ENCODE peak calls at places on chromosomes 16 and 17, in four cellular contexts. M is esophagus muscularis mucosa, J is BJ, X is cardiac fibroblast. S is an unnamed sample.

GRCh38 chr17:1087381-1088241 is 90.7 kb downstream of the TIMM22 start:
- DNase-seq in J (no peak), M (no peak), X (no peak), S (peak)

GRCh38 chr17:1323336-1323735 is 43.9 kb downstream of the TRARG1 start:
- DNase-seq in M (no peak), X (peak), J (no peak), S (peak)

GRCh38 chr17:64083571-64084085 is 46.3 kb downstream of the ERN1 start:
- DNase-seq in X (no peak), M (no peak), J (no peak), S (no peak)

GRCh38 chr16:67287960-67288359 is 8.6 kb downstream of the PLEKHG4 start:
- DNase-seq in M (no peak), J (no peak), X (no peak), S (no peak)

GRCh38 chr16:2429771-2430663 is 770 bp downstream of the CCNF start:
- DNase-seq in J (no peak), M (no peak), X (peak), S (peak)

GRCh38 chr17:66432996-66433556 is 130.7 kb downstream of the PRKCA start:
- DNase-seq in J (no peak), X (peak), M (no peak), S (no peak)

GRCh38 chr16:21172650-21173049 is 14.2 kb downstream of the LDAF1 start:
- DNase-seq in X (no peak), M (no peak), J (no peak), S (no peak)

GRCh38 chr16:27444015-27444414 is 42.0 kb downstream of the IL21R start:
- DNase-seq in J (no peak), X (peak), M (no peak), S (peak)

GRCh38 chr17:30068465-30068864 is 48.2 kb upstream of the NSRP1 start:
- DNase-seq in X (no peak), J (no peak), M (no peak), S (no peak)

DNA sequence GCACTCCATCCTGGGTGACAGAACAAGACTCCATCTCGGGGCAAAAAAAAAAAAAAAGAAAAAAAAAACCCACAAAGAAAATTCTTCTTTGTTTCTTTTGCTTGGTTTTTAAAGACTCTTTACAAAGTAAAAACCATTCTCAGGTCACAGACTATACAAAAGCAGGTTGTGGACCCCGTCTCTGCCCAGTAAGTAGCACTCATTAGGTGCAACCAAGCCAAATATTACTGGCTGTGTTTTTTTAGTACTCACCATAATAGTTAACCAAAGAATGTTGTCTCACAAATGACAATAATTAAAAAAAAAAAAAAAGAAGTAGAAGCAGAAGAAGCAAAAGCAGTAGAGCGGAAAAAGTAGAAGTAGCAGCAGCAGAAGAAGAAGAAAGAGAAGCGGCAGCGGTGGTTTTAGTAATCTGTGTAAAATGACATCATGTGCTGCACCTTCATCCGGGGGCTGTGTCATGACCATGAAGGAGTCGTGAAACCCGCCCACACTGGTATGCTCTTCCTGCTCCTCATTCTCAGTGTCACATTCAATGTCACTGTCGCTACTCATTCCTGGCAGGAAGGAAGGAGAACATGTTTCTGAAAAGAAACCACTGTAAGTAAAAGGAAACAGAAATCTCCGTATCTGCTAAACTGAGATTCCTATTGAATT is 105.4 kb downstream of the TRIM37 start:
- DNase-seq in J (peak), X (peak), M (no peak), S (peak)
- H3K4me3 ChIP-seq in J (no peak), X (peak), M (no peak), S (no peak)

DNA sequence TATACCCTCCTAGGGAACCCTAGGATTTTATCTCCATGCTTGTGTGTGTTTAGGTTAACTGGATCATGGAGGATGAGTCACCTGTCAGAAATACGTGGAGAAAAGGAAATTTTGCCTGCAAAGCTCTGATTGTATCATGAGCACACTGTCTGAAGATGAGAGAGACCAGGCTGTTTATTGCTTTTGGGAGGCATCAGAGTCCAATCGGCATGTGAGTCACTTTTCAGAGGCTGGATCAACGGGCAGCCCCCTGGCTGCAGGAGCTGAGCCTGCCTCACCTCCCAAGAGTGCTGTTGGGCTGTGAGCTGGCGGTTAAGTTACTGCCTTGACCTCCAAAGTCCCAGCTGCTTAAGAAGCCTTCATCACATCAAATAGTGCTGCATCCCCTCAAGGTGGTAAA is 41.5 kb upstream of the MED9 start:
- DNase-seq in J (peak), M (no peak), X (peak), S (peak)
- TF ChIP-seq CTCF in J (peak), M (no peak), X (peak), S (no peak)

GRCh38 chr17:50103252-50103651 is 8.1 kb downstream of the PDK2 start:
- DNase-seq in J (no peak), X (no peak), M (no peak), S (no peak)
- H3K4me3 ChIP-seq in J (no peak), X (no peak), M (no peak), S (no peak)

GRCh38 chr16:56311208-56312027 is 113.9 kb downstream of the AMFR start:
- DNase-seq in J (no peak), X (no peak), M (no peak), S (no peak)
- TF ChIP-seq CTCF in J (no peak), X (no peak), M (no peak), S (no peak)

GRCh38 chr17:50347894-50348291 is 2.0 kb downstream of the XYLT2 start:
- DNase-seq in J (no peak), X (no peak), M (no peak), S (no peak)
- H3K4me3 ChIP-seq in J (no peak), X (peak), M (no peak), S (no peak)

DNA sequence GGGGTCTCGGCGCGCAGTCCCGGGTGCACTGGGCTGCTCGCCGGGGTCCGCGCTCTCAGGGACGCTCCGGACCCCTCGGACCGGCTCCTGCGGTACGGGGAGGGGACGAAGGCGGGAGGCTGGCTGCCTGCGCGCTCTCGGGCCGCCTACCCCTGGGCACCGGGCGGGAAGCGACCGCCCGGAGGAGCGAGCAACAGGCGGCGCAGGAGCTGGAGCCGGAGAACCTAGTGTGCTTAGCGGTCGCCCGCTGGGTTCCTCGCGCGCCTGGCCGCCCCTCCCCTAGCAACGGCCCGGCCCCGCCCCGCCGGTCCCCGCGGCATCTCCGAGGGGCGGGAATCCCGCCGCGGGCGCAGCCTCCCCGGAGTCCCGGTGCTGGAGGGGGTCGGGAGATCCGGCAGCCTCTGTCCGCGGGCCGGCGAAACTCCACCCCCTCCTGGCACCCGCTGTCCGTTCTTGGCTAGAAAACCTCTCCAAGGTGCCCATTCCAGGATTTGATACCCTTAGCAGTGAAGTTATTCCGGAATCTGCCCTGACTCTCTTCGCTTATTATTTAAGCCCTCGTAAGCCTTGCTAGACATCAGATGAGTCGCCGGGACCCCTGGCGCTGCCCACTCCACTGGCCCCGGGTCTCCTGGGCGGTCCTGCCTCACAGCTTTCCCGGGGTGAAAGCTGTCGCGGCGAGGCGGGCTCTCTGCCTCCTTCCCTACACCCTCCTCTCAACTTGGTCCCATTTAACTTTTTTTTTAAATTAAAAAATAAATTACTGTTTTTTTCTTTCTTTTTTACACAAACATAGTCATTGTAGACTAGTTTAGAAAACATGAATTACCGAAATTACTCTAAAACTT is at the start of gene RPRML:
- DNase-seq in M (no peak), X (no peak), J (no peak), S (peak)
- TF ChIP-seq CTCF in M (no peak), X (no peak), J (no peak), S (no peak)

GRCh38 chr17:78891406-78892061 is 11.5 kb downstream of the CEP295NL start:
- DNase-seq in M (no peak), X (no peak), J (no peak), S (no peak)

GRCh38 chr17:78892520-78892919 is 10.5 kb downstream of the CEP295NL start:
- DNase-seq in M (no peak), X (no peak), J (no peak), S (no peak)

GRCh38 chr17:78893684-78894083 is 9.3 kb downstream of the CEP295NL start:
- DNase-seq in J (no peak), X (no peak), M (no peak), S (no peak)

GRCh38 chr17:78892062-78892456 is 10.9 kb downstream of the CEP295NL start:
- DNase-seq in M (no peak), J (no peak), X (no peak), S (no peak)

GRCh38 chr17:78892936-78893379 is 10.0 kb downstream of the CEP295NL start:
- DNase-seq in M (no peak), X (no peak), J (no peak), S (no peak)
- H3K4me3 ChIP-seq in M (no peak), X (no peak), J (no peak), S (no peak)

GRCh38 chr17:55705847-55706246 is 16.8 kb downstream of the TMEM100 start:
- DNase-seq in J (no peak), X (peak), M (no peak), S (peak)

GRCh38 chr17:55702150-55702549 is 20.5 kb downstream of the TMEM100 start:
- DNase-seq in J (no peak), M (no peak), X (no peak), S (no peak)

GRCh38 chr17:55708575-55708974 is 14.1 kb downstream of the TMEM100 start:
- DNase-seq in M (no peak), J (no peak), X (no peak), S (no peak)

GRCh38 chr17:55706808-55707773 is 15.6 kb downstream of the TMEM100 start:
- DNase-seq in X (no peak), M (no peak), J (no peak), S (no peak)

DNA sequence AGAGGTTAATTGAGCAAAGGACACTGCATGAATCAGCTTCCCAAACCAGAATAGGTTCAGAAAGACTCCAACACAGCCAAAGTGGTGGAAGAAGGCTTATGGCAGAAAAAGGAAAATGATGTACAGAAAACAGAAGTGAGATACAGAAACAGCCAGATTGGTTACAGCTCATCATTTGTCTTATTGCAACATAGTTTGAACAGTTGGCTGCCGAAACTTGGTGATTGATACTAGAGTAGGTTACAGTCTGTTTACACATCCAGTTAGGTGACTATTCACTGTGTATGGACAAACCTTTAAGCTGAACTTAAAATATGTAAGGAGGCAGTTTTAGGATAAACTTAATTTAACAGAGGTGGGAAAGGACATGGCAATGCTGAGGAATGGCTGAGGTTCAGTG is 18.3 kb downstream of the TMEM100 start:
- DNase-seq in J (no peak), X (no peak), M (no peak), S (peak)
- TF ChIP-seq CTCF in J (no peak), X (no peak), M (no peak), S (no peak)

GRCh38 chr17:52235416-52235960 is 77.0 kb upstream of the CA10 start:
- DNase-seq in M (no peak), J (no peak), X (no peak), S (peak)

GRCh38 chr17:52233632-52234031 is 75.1 kb upstream of the CA10 start:
- DNase-seq in X (no peak), J (no peak), M (no peak), S (no peak)

GRCh38 chr17:52242268-52242667 is 83.8 kb upstream of the CA10 start:
- DNase-seq in M (no peak), X (no peak), J (no peak), S (no peak)

GRCh38 chr17:52233176-52233575 is 74.7 kb upstream of the CA10 start:
- DNase-seq in X (no peak), M (no peak), J (no peak), S (peak)

DNA sequence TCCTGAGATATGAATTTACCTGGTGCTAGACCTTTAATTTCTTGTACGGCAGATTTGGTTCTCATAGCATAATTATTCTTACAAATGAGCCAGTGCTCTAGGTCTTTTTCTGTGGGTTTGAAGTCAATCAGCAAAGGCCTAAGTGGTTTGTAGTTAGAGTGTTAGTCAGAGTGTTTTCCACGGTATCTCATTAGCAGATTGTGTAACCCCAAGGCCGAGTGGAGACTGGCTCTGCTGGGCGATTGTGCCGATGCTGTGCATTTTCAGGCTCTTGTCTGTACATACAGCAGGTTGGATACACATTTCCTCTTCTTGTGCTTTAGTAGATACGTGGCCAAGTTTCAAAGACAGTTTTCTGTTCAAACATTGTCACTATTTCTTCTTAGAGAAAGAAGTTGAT is 78.6 kb upstream of the CA10 start:
- DNase-seq in J (no peak), M (no peak), X (no peak), S (peak)
- H3K4me3 ChIP-seq in J (no peak), M (no peak), X (no peak), S (no peak)

GRCh38 chr16:62041401-62041800 is 5.2 kb upstream of the CDH8 start:
- DNase-seq in X (peak), J (no peak), M (no peak), S (peak)
- TF ChIP-seq CTCF in X (peak), J (peak), M (no peak), S (peak)

S was measured in epithelial cell of esophagus.